ENCODE peak calls at places on chromosomes 3 and 15, in five cellular contexts. O, L, W, Y and X are unnamed samples.

GRCh38 chr3:146496726-146497125 is 27.4 kb upstream of the PLSCR2 start:
- DNase-seq in O (no peak), L (no peak), W (no peak), Y (no peak), X (no peak)

GRCh38 chr3:142844339-142844977 is 44.4 kb downstream of the PCOLCE2 start:
- DNase-seq in O (no peak), Y (no peak), L (peak; percentile 91), W (no peak), X (no peak)

GRCh38 chr3:149199474-149199873 is 22.2 kb downstream of the CP start:
- DNase-seq in O (no peak), L (no peak), W (no peak), Y (no peak), X (no peak)

GRCh38 chr3:142087676-142088075 is 61.7 kb downstream of the TFDP2 start:
- DNase-seq in Y (no peak), L (no peak), W (no peak), O (no peak), X (no peak)

GRCh38 chr15:68404056-68404798 is 27.7 kb downstream of the ITGA11 start:
- DNase-seq in O (no peak), W (no peak), L (no peak), Y (no peak), X (no peak)

GRCh38 chr3:49183873-49184272 is 12.5 kb downstream of the KLHDC8B start:
- DNase-seq in Y (no peak), L (no peak), W (no peak), O (no peak), X (no peak)

GRCh38 chr3:32934150-32934742 is 17.2 kb upstream of the CCR4 start:
- DNase-seq in L (no peak), Y (no peak), W (no peak), O (no peak), X (peak; percentile 41)

GRCh38 chr3:179558742-179559364 is 3.9 kb upstream of the ACTL6A start:
- DNase-seq in L (peak; percentile 51), Y (no peak), W (no peak), O (peak; percentile 69), X (peak; percentile 69)

GRCh38 chr3:33360136-33360825 is 79.9 kb downstream of the UBP1 start:
- DNase-seq in L (peak; percentile 53), Y (no peak), O (no peak), W (no peak), X (no peak)

GRCh38 chr3:33636125-33636855 is 81.8 kb downstream of the CLASP2 start:
- DNase-seq in L (no peak), Y (no peak), W (no peak), O (no peak), X (peak; percentile 26)

GRCh38 chr3:63192248-63192647 is 85.9 kb upstream of the SYNPR start:
- DNase-seq in O (no peak), L (no peak), Y (no peak), W (no peak), X (no peak)

GRCh38 chr3:184005981-184006507 is 11.6 kb downstream of the ABCC5 start:
- DNase-seq in W (no peak), L (peak; percentile 100), O (no peak), Y (peak; percentile 15), X (peak; percentile 22)

GRCh38 chr3:24401811-24402185 is 92.9 kb downstream of the THRB start:
- DNase-seq in W (no peak), Y (no peak), O (no peak), L (no peak), X (no peak)

GRCh38 chr3:9198805-9199386 is 50.5 kb downstream of the SRGAP3 start:
- DNase-seq in Y (no peak), L (no peak), O (no peak), W (no peak), X (no peak)

GRCh38 chr15:62298811-62299210 is 133.7 kb upstream of the C2CD4B start:
- DNase-seq in Y (no peak), O (no peak), W (no peak), L (no peak), X (no peak)

GRCh38 chr3:45907769-45908705 is 21.7 kb downstream of the CCR9 start:
- DNase-seq in W (no peak), Y (no peak), O (no peak), L (no peak), X (no peak)

GRCh38 chr3:126897943-126898342 is 85.0 kb upstream of the PLXNA1 start:
- DNase-seq in O (no peak), W (no peak), Y (no peak), L (no peak), X (no peak)

GRCh38 chr3:143794793-143795462 is 53.3 kb downstream of the SLC9A9 start:
- DNase-seq in Y (no peak), O (no peak), L (no peak), W (no peak), X (no peak)

GRCh38 chr3:42159706-42160472 is 68.7 kb downstream of the TRAK1 start:
- DNase-seq in Y (no peak), W (no peak), O (peak; percentile 59), L (no peak), X (peak; percentile 64)

GRCh38 chr3:121018917-121019321 is 110.9 kb downstream of the STXBP5L start:
- DNase-seq in W (no peak), L (no peak), O (no peak), Y (no peak), X (no peak)

GRCh38 chr3:10223676-10224639 is 24.3 kb upstream of the TATDN2 start:
- DNase-seq in O (no peak), L (no peak), Y (no peak), W (no peak), X (no peak)

GRCh38 chr15:57259511-57260143 is 116.7 kb upstream of the CGNL1 start:
- DNase-seq in O (peak; percentile 38), W (no peak), L (no peak), Y (no peak), X (no peak)

GRCh38 chr15:36831915-36832310 is 252.5 kb downstream of the CDIN1 start:
- DNase-seq in Y (no peak), O (no peak), W (no peak), L (no peak), X (no peak)

GRCh38 chr3:71206305-71206704 is 377.2 kb downstream of the FOXP1 start:
- DNase-seq in O (no peak), W (no peak), L (no peak), Y (no peak), X (no peak)

GRCh38 chr15:59232476-59232875 is 25.8 kb downstream of the LDHAL6B start:
- DNase-seq in Y (no peak), L (no peak), W (no peak), O (no peak), X (no peak)

GRCh38 chr15:62392411-62392810 is 227.3 kb upstream of the C2CD4B start:
- DNase-seq in O (peak; percentile 24), Y (no peak), L (no peak), W (no peak), X (peak; percentile 6)

GRCh38 chr3:30007668-30008067 is 598.7 kb upstream of the TGFBR2 start:
- DNase-seq in Y (no peak), W (no peak), L (no peak), O (no peak), X (no peak)

GRCh38 chr15:67240235-67241131 is 14.0 kb downstream of the AAGAB start:
- DNase-seq in L (peak; percentile 36), O (no peak), W (no peak), Y (no peak), X (no peak)

GRCh38 chr3:13772885-13773745 is 106.8 kb downstream of the WNT7A start:
- DNase-seq in Y (no peak), L (no peak), O (no peak), W (no peak), X (no peak)

GRCh38 chr3:119409844-119410243 is 53.6 kb downstream of the TMEM39A start:
- DNase-seq in L (no peak), Y (no peak), W (no peak), O (no peak), X (no peak)

GRCh38 chr3:46668591-46668990 is 24.9 kb downstream of the ALS2CL start:
- DNase-seq in W (no peak), Y (peak; percentile 5), L (no peak), O (no peak), X (no peak)

GRCh38 chr15:43808960-43809678 is 8.7 kb downstream of the HYPK start:
- DNase-seq in O (no peak), Y (no peak), W (no peak), L (no peak), X (no peak)

GRCh38 chr3:65039754-65040210 is 352.0 kb upstream of the ADAMTS9 start:
- DNase-seq in W (no peak), L (no peak), Y (no peak), O (no peak), X (no peak)

GRCh38 chr3:115085197-115085865 is 61.8 kb downstream of the ZBTB20 start:
- DNase-seq in O (no peak), W (no peak), L (no peak), Y (no peak), X (no peak)

GRCh38 chr3:50170689-50171088 is 15.6 kb downstream of the SEMA3F start:
- DNase-seq in L (no peak), Y (no peak), O (no peak), W (no peak), X (no peak)

GRCh38 chr15:25245801-25246622 is 192.8 kb downstream of the UBE3A start:
- DNase-seq in O (peak; percentile 4), Y (no peak), L (no peak), W (no peak), X (no peak)

GRCh38 chr15:43514241-43515057 is 3.0 kb upstream of the MAP1A start:
- DNase-seq in L (no peak), Y (no peak), O (peak; percentile 70), W (no peak), X (no peak)

GRCh38 chr3:163655021-163655420 is 1423.3 kb downstream of the SI start:
- DNase-seq in Y (no peak), L (no peak), W (no peak), O (no peak), X (no peak)

DNA sequence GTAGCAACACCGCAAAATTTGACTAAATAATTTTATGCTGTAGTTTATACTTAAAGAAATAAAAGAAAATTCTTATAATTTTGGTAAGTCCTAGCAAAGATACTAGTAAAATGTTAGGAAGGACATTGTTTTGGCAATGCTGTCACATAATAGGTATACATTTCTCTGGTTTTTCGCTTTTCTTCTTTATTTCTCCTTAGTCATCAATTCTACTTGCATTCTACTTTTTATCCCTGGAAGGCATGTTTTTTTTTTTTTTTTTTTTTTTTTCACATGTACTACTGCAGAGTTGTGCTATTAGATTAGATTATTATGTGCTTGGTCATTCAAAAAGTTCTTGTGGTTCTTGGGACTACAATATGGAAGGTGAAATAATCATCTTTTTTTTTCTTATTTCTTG is 1421.2 kb downstream of the SI start:
- DNase-seq in O (no peak), L (no peak), Y (no peak), W (no peak), X (no peak)
- TF ChIP-seq CTCF in O (no peak), L (no peak), Y (no peak), W (no peak), X (no peak)

GRCh38 chr3:19183572-19183971 is 35.3 kb downstream of the KCNH8 start:
- DNase-seq in O (no peak), W (no peak), L (no peak), Y (no peak), X (no peak)
- TF ChIP-seq CTCF in O (no peak), W (no peak), L (no peak), Y (no peak), X (no peak)

GRCh38 chr3:187150599-187150998 is 11.3 kb upstream of the RPL39L start:
- DNase-seq in Y (no peak), W (no peak), L (no peak), O (peak; percentile 52), X (peak; percentile 18)
- TF ChIP-seq CTCF in Y (no peak), W (no peak), L (peak; percentile 7), O (no peak), X (no peak)

GRCh38 chr3:36992806-36993325 is at the start of gene EPM2AIP1:
- DNase-seq in W (no peak), Y (no peak), L (no peak), O (peak; percentile 83), X (peak; percentile 76)
- TF ChIP-seq CTCF in W (peak; percentile 47), Y (peak; percentile 53), L (peak; percentile 50), O (peak; percentile 39), X (peak; percentile 12)